ENCODE peak calls at places on chromosome 9, in eight cellular contexts. One of them, this sample, is unnamed.

GRCh38 chr9:136311433-136312375 is 7.8 kb upstream of the CCDC187 start:
- DNase-seq in GM23248: no peak
- DNase-seq in PC-3: peak; percentile 7
- DNase-seq in GM23338: no peak
- DNase-seq in Karpas-422: peak; percentile 83
- DNase-seq in SK-N-SH: no peak
- DNase-seq in PC-9: peak; percentile 66
- DNase-seq in MM.1S: peak; percentile 19
- DNase-seq in this sample: no peak

GRCh38 chr9:126113176-126113575 is 213.5 kb upstream of the MVB12B start:
- DNase-seq in GM23248: no peak
- DNase-seq in PC-3: no peak
- DNase-seq in GM23338: no peak
- DNase-seq in Karpas-422: no peak
- DNase-seq in SK-N-SH: no peak
- DNase-seq in PC-9: no peak
- DNase-seq in MM.1S: no peak
- DNase-seq in this sample: no peak

GRCh38 chr9:98219794-98220370 is 27.4 kb upstream of the CORO2A start:
- DNase-seq in GM23248: no peak
- DNase-seq in PC-3: no peak
- DNase-seq in GM23338: no peak
- DNase-seq in Karpas-422: no peak
- DNase-seq in SK-N-SH: no peak
- DNase-seq in PC-9: no peak
- DNase-seq in MM.1S: no peak
- DNase-seq in this sample: no peak

GRCh38 chr9:105290401-105290800 is 46.0 kb downstream of the SLC44A1 start:
- DNase-seq in GM23248: peak; percentile 66
- DNase-seq in PC-3: peak; percentile 49
- DNase-seq in GM23338: no peak
- DNase-seq in Karpas-422: no peak
- DNase-seq in SK-N-SH: no peak
- DNase-seq in PC-9: peak; percentile 81
- DNase-seq in MM.1S: no peak
- DNase-seq in this sample: no peak

GRCh38 chr9:133787749-133788015 is 49.5 kb upstream of the SARDH start:
- DNase-seq in GM23248: peak; percentile 15
- DNase-seq in PC-3: no peak
- DNase-seq in GM23338: peak; percentile 63
- DNase-seq in Karpas-422: peak; percentile 81
- DNase-seq in SK-N-SH: peak; percentile 77
- DNase-seq in PC-9: no peak
- DNase-seq in MM.1S: no peak
- DNase-seq in this sample: peak; percentile 64

GRCh38 chr9:4829956-4830355 is 37.2 kb downstream of the RCL1 start:
- DNase-seq in GM23248: peak; percentile 66
- DNase-seq in PC-3: peak; percentile 56
- DNase-seq in GM23338: no peak
- DNase-seq in Karpas-422: no peak
- DNase-seq in SK-N-SH: no peak
- DNase-seq in PC-9: no peak
- DNase-seq in MM.1S: no peak
- DNase-seq in this sample: no peak

GRCh38 chr9:135712571-135713295 is 10.7 kb downstream of the KCNT1 start:
- DNase-seq in GM23248: no peak
- DNase-seq in PC-3: no peak
- DNase-seq in GM23338: no peak
- DNase-seq in Karpas-422: no peak
- DNase-seq in SK-N-SH: no peak
- DNase-seq in PC-9: no peak
- DNase-seq in MM.1S: no peak
- DNase-seq in this sample: peak; percentile 39

GRCh38 chr9:103537426-103537825 is 542.3 kb downstream of the CYLC2 start:
- DNase-seq in GM23248: no peak
- DNase-seq in PC-3: no peak
- DNase-seq in GM23338: no peak
- DNase-seq in Karpas-422: no peak
- DNase-seq in SK-N-SH: no peak
- DNase-seq in PC-9: no peak
- DNase-seq in MM.1S: peak; percentile 65
- DNase-seq in this sample: no peak

GRCh38 chr9:127953768-127954505 is 16.3 kb upstream of the DPM2 start:
- DNase-seq in GM23248: no peak
- DNase-seq in PC-3: no peak
- DNase-seq in GM23338: no peak
- DNase-seq in Karpas-422: no peak
- DNase-seq in SK-N-SH: no peak
- DNase-seq in PC-9: no peak
- DNase-seq in MM.1S: no peak
- DNase-seq in this sample: no peak

GRCh38 chr9:127958728-127959127 is 21.1 kb upstream of the DPM2 start:
- DNase-seq in GM23248: no peak
- DNase-seq in PC-3: no peak
- DNase-seq in GM23338: no peak
- DNase-seq in Karpas-422: no peak
- DNase-seq in SK-N-SH: no peak
- DNase-seq in PC-9: no peak
- DNase-seq in MM.1S: no peak
- DNase-seq in this sample: no peak

GRCh38 chr9:127955294-127956015 is 17.8 kb upstream of the DPM2 start:
- DNase-seq in GM23248: peak; percentile 65
- DNase-seq in PC-3: peak; percentile 95
- DNase-seq in GM23338: peak; percentile 96
- DNase-seq in Karpas-422: peak; percentile 83
- DNase-seq in SK-N-SH: peak; percentile 79
- DNase-seq in PC-9: peak; percentile 97
- DNase-seq in MM.1S: peak; percentile 86
- DNase-seq in this sample: peak; percentile 81

GRCh38 chr9:127950513-127951210 is 13.0 kb upstream of the DPM2 start:
- DNase-seq in GM23248: no peak
- DNase-seq in PC-3: no peak
- DNase-seq in GM23338: no peak
- DNase-seq in Karpas-422: no peak
- DNase-seq in SK-N-SH: no peak
- DNase-seq in PC-9: no peak
- DNase-seq in MM.1S: no peak
- DNase-seq in this sample: no peak

DNA sequence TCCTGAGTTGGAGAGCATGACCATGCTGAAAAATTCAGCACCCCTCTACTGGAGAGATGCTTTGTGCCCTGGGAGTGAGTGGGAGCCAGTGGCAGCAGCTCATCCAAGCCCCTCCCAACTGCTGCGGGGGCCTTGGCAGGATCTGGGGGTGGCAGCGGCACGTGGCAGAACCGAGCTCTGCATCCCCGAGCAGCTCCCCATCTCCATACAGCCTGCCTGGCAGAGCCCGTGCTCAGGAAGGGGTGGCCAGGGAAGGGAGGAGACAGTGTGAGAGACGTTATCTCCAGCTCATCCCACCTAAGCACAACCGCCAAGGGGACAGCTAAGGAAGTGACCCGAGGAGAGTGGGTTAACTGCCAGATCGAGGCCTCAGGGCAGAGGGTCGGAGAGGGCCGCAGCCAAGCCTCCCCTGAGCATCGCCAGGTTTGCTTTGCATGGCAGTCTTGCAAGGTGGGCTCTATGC is 17.2 kb upstream of the DPM2 start:
- DNase-seq in GM23248: no peak
- DNase-seq in PC-3: no peak
- DNase-seq in GM23338: no peak
- DNase-seq in Karpas-422: no peak
- DNase-seq in SK-N-SH: peak; percentile 56
- DNase-seq in PC-9: no peak
- DNase-seq in MM.1S: no peak
- DNase-seq in this sample: no peak
- H3K27ac ChIP-seq in GM23248: no peak overlapping the region
- H3K27ac ChIP-seq in PC-3: peak overlapping the region; percentile 93
- H3K27ac ChIP-seq in GM23338: peak overlapping the region; percentile 39
- H3K27ac ChIP-seq in Karpas-422: no peak overlapping the region
- H3K27ac ChIP-seq in SK-N-SH: peak overlapping the region; percentile 54
- H3K27ac ChIP-seq in PC-9: peak overlapping the region; percentile 82
- H3K27ac ChIP-seq in MM.1S: peak overlapping the region; percentile 43
- H3K27ac ChIP-seq in this sample: no peak overlapping the region

GRCh38 chr9:81461196-81461595 is 228.2 kb downstream of the TLE1 start:
- DNase-seq in GM23248: no peak
- DNase-seq in PC-3: no peak
- DNase-seq in GM23338: no peak
- DNase-seq in Karpas-422: no peak
- DNase-seq in SK-N-SH: no peak
- DNase-seq in PC-9: no peak
- DNase-seq in MM.1S: no peak
- DNase-seq in this sample: no peak

GRCh38 chr9:81456431-81456970 is 232.8 kb downstream of the TLE1 start:
- DNase-seq in GM23248: peak; percentile 31
- DNase-seq in PC-3: peak; percentile 38
- DNase-seq in GM23338: no peak
- DNase-seq in Karpas-422: no peak
- DNase-seq in SK-N-SH: no peak
- DNase-seq in PC-9: peak; percentile 49
- DNase-seq in MM.1S: no peak
- DNase-seq in this sample: no peak

GRCh38 chr9:81459591-81459990 is 229.8 kb downstream of the TLE1 start:
- DNase-seq in GM23248: no peak
- DNase-seq in PC-3: no peak
- DNase-seq in GM23338: no peak
- DNase-seq in Karpas-422: no peak
- DNase-seq in SK-N-SH: no peak
- DNase-seq in PC-9: no peak
- DNase-seq in MM.1S: no peak
- DNase-seq in this sample: no peak

GRCh38 chr9:81455826-81456225 is 233.5 kb downstream of the TLE1 start:
- DNase-seq in GM23248: no peak
- DNase-seq in PC-3: no peak
- DNase-seq in GM23338: no peak
- DNase-seq in Karpas-422: no peak
- DNase-seq in SK-N-SH: no peak
- DNase-seq in PC-9: no peak
- DNase-seq in MM.1S: no peak
- DNase-seq in this sample: no peak

DNA sequence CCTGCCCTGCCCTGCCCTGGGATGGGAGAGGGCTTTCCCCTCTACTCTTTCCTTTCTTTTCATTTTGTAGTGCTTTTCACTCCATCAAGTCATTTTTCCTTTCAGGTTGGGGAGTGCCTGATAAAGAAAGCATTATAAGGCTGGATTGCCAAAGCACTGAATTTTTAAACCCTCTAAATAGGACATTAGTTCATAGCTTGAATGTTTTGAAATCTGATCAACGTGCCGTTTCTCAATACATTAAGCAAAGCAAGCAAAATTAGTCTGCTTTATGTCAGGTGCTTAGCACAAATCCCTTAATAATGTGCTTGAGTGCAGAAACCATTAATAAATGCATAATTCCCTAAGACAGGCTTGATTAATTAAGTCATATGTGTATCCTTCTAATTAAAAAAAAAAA is 233.9 kb downstream of the TLE1 start:
- DNase-seq in GM23248: no peak
- DNase-seq in PC-3: no peak
- DNase-seq in GM23338: no peak
- DNase-seq in Karpas-422: no peak
- DNase-seq in SK-N-SH: no peak
- DNase-seq in PC-9: no peak
- DNase-seq in MM.1S: no peak
- DNase-seq in this sample: no peak
- H3K9me2 ChIP-seq in GM23248: no peaks in the 10 kb centered on the region
- H3K9me2 ChIP-seq in PC-3: no peaks in the 10 kb centered on the region
- H3K9me2 ChIP-seq in GM23338: no peaks in the 10 kb centered on the region
- H3K9me2 ChIP-seq in Karpas-422: no peaks in the 10 kb centered on the region
- H3K9me2 ChIP-seq in SK-N-SH: no peaks in the 10 kb centered on the region
- H3K9me2 ChIP-seq in PC-9: no peaks in the 10 kb centered on the region
- H3K9me2 ChIP-seq in MM.1S: no peaks in the 10 kb centered on the region
- H3K9me2 ChIP-seq in this sample: no peaks in the 10 kb centered on the region

GRCh38 chr9:130327781-130328348 is 62.3 kb downstream of the HMCN2 start:
- DNase-seq in GM23248: peak; percentile 76
- DNase-seq in PC-3: no peak
- DNase-seq in GM23338: no peak
- DNase-seq in Karpas-422: no peak
- DNase-seq in SK-N-SH: peak; percentile 87
- DNase-seq in PC-9: no peak
- DNase-seq in MM.1S: no peak
- DNase-seq in this sample: no peak

GRCh38 chr9:130325921-130326320 is 60.4 kb downstream of the HMCN2 start:
- DNase-seq in GM23248: no peak
- DNase-seq in PC-3: no peak
- DNase-seq in GM23338: no peak
- DNase-seq in Karpas-422: no peak
- DNase-seq in SK-N-SH: peak; percentile 62
- DNase-seq in PC-9: no peak
- DNase-seq in MM.1S: no peak
- DNase-seq in this sample: no peak

GRCh38 chr9:130329061-130329460 is 63.5 kb downstream of the HMCN2 start:
- DNase-seq in GM23248: no peak
- DNase-seq in PC-3: no peak
- DNase-seq in GM23338: no peak
- DNase-seq in Karpas-422: no peak
- DNase-seq in SK-N-SH: no peak
- DNase-seq in PC-9: no peak
- DNase-seq in MM.1S: no peak
- DNase-seq in this sample: no peak

GRCh38 chr9:130328349-130328801 is 62.8 kb downstream of the HMCN2 start:
- DNase-seq in GM23248: peak; percentile 65
- DNase-seq in PC-3: no peak
- DNase-seq in GM23338: no peak
- DNase-seq in Karpas-422: no peak
- DNase-seq in SK-N-SH: no peak
- DNase-seq in PC-9: no peak
- DNase-seq in MM.1S: no peak
- DNase-seq in this sample: no peak

DNA sequence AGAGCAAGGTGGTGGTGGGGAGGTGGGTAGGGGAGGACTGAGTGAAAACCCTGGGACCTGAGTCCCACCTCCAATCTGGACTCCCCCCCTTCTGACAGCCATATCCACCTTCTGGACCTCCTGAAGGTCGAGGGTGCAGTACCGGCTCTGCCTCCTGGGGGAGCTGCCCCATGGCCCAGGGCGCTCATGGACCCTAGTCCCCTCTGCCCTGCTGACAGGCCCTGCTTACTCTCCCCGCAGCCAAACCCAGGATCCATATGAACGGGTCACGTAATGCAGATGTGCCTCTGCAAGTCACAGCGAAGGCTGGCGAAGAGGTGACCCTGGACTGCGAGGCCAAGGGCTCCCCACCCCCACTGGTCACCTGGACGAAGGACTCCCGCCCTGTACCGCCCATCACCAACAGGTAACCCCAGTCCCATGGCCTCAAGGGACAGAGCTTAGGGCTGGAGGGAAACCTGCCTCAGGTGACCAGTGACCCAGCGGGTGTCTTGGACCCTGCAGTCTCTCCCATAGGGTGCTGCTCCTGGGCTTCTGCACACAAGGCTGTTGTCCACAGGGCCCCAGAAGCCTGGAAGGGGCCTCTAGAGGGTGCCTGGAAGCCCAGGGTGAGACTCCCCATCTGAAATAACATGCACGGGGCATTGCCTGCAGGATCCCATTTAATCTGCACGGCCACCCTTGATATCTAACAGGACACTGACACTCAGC is 61.7 kb downstream of the HMCN2 start:
- DNase-seq in GM23248: no peak
- DNase-seq in PC-3: no peak
- DNase-seq in GM23338: peak; percentile 83
- DNase-seq in Karpas-422: peak; percentile 69
- DNase-seq in SK-N-SH: peak; percentile 82
- DNase-seq in PC-9: no peak
- DNase-seq in MM.1S: no peak
- DNase-seq in this sample: no peak
- H3K27ac ChIP-seq in GM23248: no peak overlapping the region
- H3K27ac ChIP-seq in PC-3: no peak overlapping the region
- H3K27ac ChIP-seq in GM23338: peak overlapping the region; percentile 45
- H3K27ac ChIP-seq in Karpas-422: no peak overlapping the region
- H3K27ac ChIP-seq in SK-N-SH: peak overlapping the region; percentile 99
- H3K27ac ChIP-seq in PC-9: no peak overlapping the region
- H3K27ac ChIP-seq in MM.1S: no peak overlapping the region
- H3K27ac ChIP-seq in this sample: no peak overlapping the region

DNA sequence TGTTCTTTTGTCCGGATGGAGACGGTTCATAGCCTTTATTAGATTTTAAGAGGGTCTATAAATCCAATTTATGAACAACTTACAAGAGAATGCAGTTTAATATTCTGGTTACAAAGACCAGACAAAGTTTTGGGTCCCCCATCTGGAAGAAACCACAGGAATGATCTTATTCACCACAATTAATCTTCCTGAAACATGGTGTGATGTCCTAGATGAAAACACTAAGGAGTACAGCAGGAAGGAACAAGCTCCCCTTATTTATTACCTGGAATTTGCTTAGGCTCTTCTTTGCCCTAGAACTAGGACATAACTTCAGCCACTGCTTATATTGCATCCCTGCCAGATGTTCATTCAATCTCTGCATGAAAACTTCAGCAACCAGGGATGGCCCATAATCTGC is 17.0 kb downstream of the TXNDC8 start:
- DNase-seq in GM23248: peak; percentile 14
- DNase-seq in PC-3: no peak
- DNase-seq in GM23338: no peak
- DNase-seq in Karpas-422: no peak
- DNase-seq in SK-N-SH: no peak
- DNase-seq in PC-9: no peak
- DNase-seq in MM.1S: no peak
- DNase-seq in this sample: no peak
- H3K9me2 ChIP-seq in GM23248: no peaks in the 10 kb centered on the region
- H3K9me2 ChIP-seq in PC-3: no peaks in the 10 kb centered on the region
- H3K9me2 ChIP-seq in GM23338: peaks cover 7% of the 10 kb centered on the region
- H3K9me2 ChIP-seq in Karpas-422: no peaks in the 10 kb centered on the region
- H3K9me2 ChIP-seq in SK-N-SH: no peaks in the 10 kb centered on the region
- H3K9me2 ChIP-seq in PC-9: no peaks in the 10 kb centered on the region
- H3K9me2 ChIP-seq in MM.1S: no peaks in the 10 kb centered on the region
- H3K9me2 ChIP-seq in this sample: no peaks in the 10 kb centered on the region

This sample was measured in OCI-LY7.